ENCODE peak calls at places on chromosomes 5 and 9, in four cellular contexts. C is Caco-2; Z is stimulated activated CD4-positive, alpha-beta T cell treated with anti-CD3 and anti-CD28 coated beads, Interleukin-1b, Interleukin-23, amount 100 ng/mL, for 4 hours; I is NCI-H1105. H is an unnamed sample.

GRCh38 chr5:134100283-134101011 is 14.0 kb upstream of the TCF7 start:
- DNase-seq in C (no peak), I (no peak), Z (peak; percentile 72), H (no peak)

GRCh38 chr9:84340535-84340934 is at the start of gene SLC28A3:
- DNase-seq in I (no peak), Z (no peak), C (peak; percentile 8), H (no peak)

GRCh38 chr9:33752130-33752637 is 43.2 kb upstream of the PRSS3 start:
- DNase-seq in I (no peak), Z (no peak), C (peak; percentile 55), H (peak; percentile 8)

GRCh38 chr9:110340306-110340705 is 2.6 kb upstream of the TXNDC8 start:
- DNase-seq in C (peak; percentile 32), Z (no peak), I (no peak), H (peak; percentile 11)

GRCh38 chr5:95508550-95508949 is 46.2 kb downstream of the SKIC3 start:
- DNase-seq in C (no peak), Z (no peak), I (no peak), H (no peak)

GRCh38 chr5:57692582-57693487 is 210.2 kb upstream of the ACTBL2 start:
- DNase-seq in I (no peak), C (peak; percentile 44), Z (no peak), H (peak; percentile 25)

GRCh38 chr5:132059696-132060500 is 557 bp upstream of the IL3 start:
- DNase-seq in Z (no peak), C (no peak), I (no peak), H (no peak)

GRCh38 chr5:123099514-123100151 is 10.6 kb downstream of the PRDM6 start:
- DNase-seq in Z (no peak), I (no peak), C (peak; percentile 69), H (peak; percentile 73)

GRCh38 chr9:112396872-112397271 is 17.0 kb downstream of the HSDL2 start:
- DNase-seq in I (no peak), C (no peak), Z (no peak), H (no peak)

GRCh38 chr5:112691758-112692157 is 45.9 kb upstream of the APC start:
- DNase-seq in I (no peak), Z (no peak), C (peak; percentile 73), H (peak; percentile 37)

GRCh38 chr9:136578915-136579637 is 33.2 kb upstream of the NOTCH1 start:
- DNase-seq in Z (no peak), I (no peak), C (peak; percentile 39), H (peak; percentile 71)

GRCh38 chr9:111662851-111663823 is 1.7 kb downstream of the GNG10 start:
- DNase-seq in Z (no peak), C (peak; percentile 88), I (no peak), H (no peak)

GRCh38 chr5:167049043-167049663 is 1242.3 kb upstream of the WWC1 start:
- DNase-seq in C (peak; percentile 62), I (no peak), Z (no peak), H (peak; percentile 42)

GRCh38 chr9:34554211-34555001 is 31.6 kb upstream of the ENHO start:
- DNase-seq in C (peak; percentile 14), Z (no peak), I (peak; percentile 58), H (no peak)

GRCh38 chr5:72611111-72611724 is 104.0 kb upstream of the ZNF366 start:
- DNase-seq in C (peak; percentile 73), Z (peak; percentile 13), I (peak; percentile 57), H (peak; percentile 44)

GRCh38 chr9:2260401-2261306 is 245.5 kb downstream of the SMARCA2 start:
- DNase-seq in I (no peak), C (no peak), Z (no peak), H (no peak)

GRCh38 chr5:90161399-90161798 is 248.2 kb downstream of the CETN3 start:
- DNase-seq in Z (no peak), C (peak; percentile 59), I (no peak), H (peak; percentile 17)

GRCh38 chr9:79623799-79624721 is 52.3 kb downstream of the TLE4 start:
- DNase-seq in C (no peak), I (no peak), Z (peak; percentile 5), H (peak; percentile 19)

GRCh38 chr5:118611332-118611945 is 376.9 kb downstream of the DTWD2 start:
- DNase-seq in I (no peak), C (peak; percentile 30), Z (no peak), H (peak; percentile 5)

GRCh38 chr5:56669534-56670483 is 145.5 kb upstream of the MAP3K1 start:
- DNase-seq in C (no peak), Z (peak; percentile 16), I (peak; percentile 69), H (no peak)

GRCh38 chr9:79060726-79061125 is 511.0 kb upstream of the TLE4 start:
- DNase-seq in C (no peak), I (no peak), Z (no peak), H (no peak)

GRCh38 chr5:2110137-2110933 is 227.6 kb upstream of the IRX4 start:
- DNase-seq in C (no peak), Z (no peak), I (no peak), H (no peak)

GRCh38 chr9:92634712-92635605 is 35.0 kb downstream of the IPPK start:
- DNase-seq in I (peak; percentile 8), C (peak; percentile 70), Z (peak; percentile 49), H (peak; percentile 92)

GRCh38 chr9:126611592-126612328 is 2.0 kb upstream of the LMX1B start:
- DNase-seq in Z (peak; percentile 61), I (peak; percentile 60), C (peak; percentile 92), H (peak; percentile 94)

GRCh38 chr9:73023025-73023541 is 70.2 kb upstream of the ALDH1A1 start:
- DNase-seq in Z (peak; percentile 35), C (peak; percentile 22), I (no peak), H (peak; percentile 10)

GRCh38 chr5:142484821-142485387 is 160.1 kb upstream of the SPRY4 start:
- DNase-seq in Z (no peak), C (no peak), I (no peak), H (no peak)

GRCh38 chr5:151684690-151685361 is 1.9 kb downstream of the SPARC start:
- DNase-seq in I (no peak), Z (no peak), C (peak; percentile 78), H (no peak)

GRCh38 chr9:100443781-100444768 is 17.1 kb downstream of the MSANTD3 start:
- DNase-seq in C (no peak), Z (no peak), I (no peak), H (no peak)

GRCh38 chr5:162323471-162323870 is 255.9 kb downstream of the GABRG2 start:
- DNase-seq in C (no peak), Z (no peak), I (peak; percentile 9), H (no peak)

GRCh38 chr5:91397791-91398190 is 14.7 kb upstream of the ARRDC3 start:
- DNase-seq in C (no peak), Z (no peak), I (no peak), H (no peak)

GRCh38 chr9:107585465-107585864 is 95.9 kb upstream of the KLF4 start:
- DNase-seq in Z (no peak), C (no peak), I (no peak), H (no peak)

H was measured in HuH-7.